ENCODE peak calls at places on chromosomes 7 and 10, in nine cellular contexts. C, H, B, R, P, Y, N, S and X are unnamed samples.

GRCh38 chr7:100891555-100891954 is 2.0 kb upstream of the UFSP1 start:
- DNase-seq in S (no peak), Y (no peak), R (no peak), P (no peak), C (no peak), N (no peak), H (no peak), B (no peak), X (no peak)

GRCh38 chr10:14598809-14599764 is 175.6 kb downstream of the FAM107B start:
- DNase-seq in H (no peak), B (no peak), N (no peak), P (no peak), S (no peak), R (no peak), C (no peak), Y (no peak), X (no peak)

GRCh38 chr10:72772031-72772430 is 80.1 kb downstream of the MCU start:
- DNase-seq in H (no peak), P (no peak), C (no peak), B (no peak), S (no peak), Y (no peak), R (no peak), N (no peak), X (no peak)

GRCh38 chr7:7639847-7640220 is 718 bp upstream of the UMAD1 start:
- DNase-seq in B (peak; percentile 3), P (no peak), Y (no peak), H (no peak), C (no peak), S (no peak), R (no peak), N (no peak), X (no peak)

GRCh38 chr7:28654111-28654510 is 241.8 kb downstream of the CREB5 start:
- DNase-seq in N (no peak), H (no peak), R (no peak), P (no peak), C (no peak), S (no peak), B (no peak), Y (no peak), X (no peak)

GRCh38 chr7:97064972-97065587 is 40.4 kb upstream of the DLX5 start:
- DNase-seq in H (peak; percentile 36), B (peak; percentile 39), N (no peak), S (peak; percentile 24), P (no peak), R (peak; percentile 48), C (no peak), Y (no peak), X (no peak)

GRCh38 chr7:92634924-92635519 is 44.8 kb upstream of the FAM133B start:
- DNase-seq in R (peak; percentile 88), B (peak; percentile 76), P (no peak), Y (no peak), S (no peak), N (no peak), C (no peak), H (no peak), X (no peak)

GRCh38 chr7:100604976-100605911 is 3.1 kb downstream of the PCOLCE start:
- DNase-seq in R (peak; percentile 22), H (peak; percentile 70), P (peak; percentile 69), B (no peak), C (peak; percentile 35), S (no peak), N (peak; percentile 86), Y (peak; percentile 71), X (no peak)

GRCh38 chr7:7861211-7861633 is 107.4 kb upstream of the GLCCI1 start:
- DNase-seq in N (no peak), H (no peak), C (no peak), S (peak; percentile 11), P (no peak), R (peak; percentile 83), B (peak; percentile 51), Y (no peak), X (no peak)

GRCh38 chr7:47591655-47592572 is 10.0 kb upstream of the TNS3 start:
- DNase-seq in B (no peak), P (no peak), S (no peak), H (no peak), R (no peak), C (no peak), N (no peak), Y (no peak), X (no peak)

GRCh38 chr10:100043796-100044195 is 34.0 kb upstream of the DNMBP start:
- DNase-seq in H (no peak), R (peak; percentile 65), N (no peak), Y (peak; percentile 53), S (no peak), P (peak; percentile 55), C (peak; percentile 55), B (peak; percentile 45), X (no peak)

GRCh38 chr7:157021071-157021891 is 10.8 kb upstream of the MNX1 start:
- DNase-seq in C (no peak), N (peak; percentile 48), S (no peak), H (no peak), P (no peak), R (no peak), B (no peak), Y (no peak), X (no peak)

GRCh38 chr7:132150711-132151110 is 425.6 kb downstream of the PLXNA4 start:
- DNase-seq in P (no peak), C (no peak), B (no peak), Y (no peak), S (no peak), H (no peak), R (no peak), N (no peak), X (no peak)

GRCh38 chr10:117277675-117278074 is 36.8 kb downstream of the SLC18A2 start:
- DNase-seq in N (no peak), B (no peak), P (no peak), C (no peak), S (no peak), H (no peak), Y (no peak), R (no peak), X (no peak)

GRCh38 chr7:32400676-32401075 is 89.5 kb downstream of the LSM5 start:
- DNase-seq in Y (no peak), B (no peak), S (no peak), N (no peak), P (no peak), C (no peak), R (no peak), H (no peak), X (no peak)

GRCh38 chr10:1736180-1736971 is 949 bp downstream of the ADARB2 start:
- DNase-seq in P (no peak), N (no peak), H (peak; percentile 27), S (no peak), R (no peak), Y (no peak), C (no peak), B (no peak), X (no peak)

GRCh38 chr10:93596539-93596938 is 4.5 kb downstream of the RBP4 start:
- DNase-seq in P (no peak), Y (no peak), B (no peak), S (no peak), H (no peak), N (no peak), R (no peak), C (no peak), X (no peak)
- TF ChIP-seq CTCF in P (no peak), Y (no peak), B (peak; percentile 17), S (no peak), H (no peak), N (no peak), R (peak; percentile 9), C (no peak), X (no peak)

GRCh38 chr7:30226593-30227268 is 57.7 kb upstream of the ZNRF2 start:
- DNase-seq in N (no peak), P (no peak), S (no peak), H (peak; percentile 33), C (no peak), B (no peak), R (no peak), Y (no peak), X (peak; percentile 32)
- TF ChIP-seq CTCF in N (peak; percentile 36), P (no peak), S (no peak), H (peak; percentile 38), C (no peak), B (peak; percentile 58), R (peak; percentile 21), Y (peak; percentile 10), X (peak; percentile 69)

GRCh38 chr10:132452216-132452650 is 55.2 kb downstream of the PWWP2B start:
- DNase-seq in R (no peak), Y (no peak), B (no peak), S (no peak), N (no peak), H (peak; percentile 25), P (peak; percentile 35), C (peak; percentile 16), X (no peak)

GRCh38 chr10:132454296-132455198 is 57.5 kb downstream of the PWWP2B start:
- DNase-seq in P (no peak), N (no peak), H (no peak), Y (no peak), S (no peak), R (no peak), C (no peak), B (no peak), X (no peak)

GRCh38 chr10:132451506-132452215 is 54.7 kb downstream of the PWWP2B start:
- DNase-seq in H (peak; percentile 19), Y (no peak), C (peak; percentile 21), N (no peak), S (no peak), B (no peak), R (no peak), P (peak; percentile 16), X (no peak)

GRCh38 chr10:132452651-132453469 is 55.9 kb downstream of the PWWP2B start:
- DNase-seq in B (peak; percentile 33), H (peak; percentile 93), R (peak; percentile 52), C (peak; percentile 82), N (peak; percentile 95), S (no peak), P (peak; percentile 88), Y (peak; percentile 90), X (peak; percentile 91)

DNA sequence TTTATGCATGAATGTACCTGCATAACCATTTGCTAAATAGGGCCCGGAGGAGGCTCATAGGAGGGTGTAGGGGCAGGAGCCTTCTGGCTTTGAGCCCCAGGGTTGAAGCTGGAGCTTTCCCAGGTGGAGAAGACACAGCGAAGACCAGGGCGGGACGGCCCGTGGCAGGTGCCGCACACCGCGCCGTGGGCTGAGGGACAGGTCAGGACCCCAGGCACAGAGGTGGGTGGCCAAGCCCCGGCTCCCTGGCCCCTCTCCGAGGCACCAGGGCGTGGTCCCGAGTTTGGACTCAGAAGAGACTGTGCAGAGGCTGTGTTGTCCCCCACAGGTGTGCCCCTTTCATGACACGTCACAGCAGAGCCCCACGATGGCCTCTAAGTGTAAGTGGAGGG is 56.5 kb downstream of the PWWP2B start:
- DNase-seq in S (no peak), B (no peak), C (no peak), P (no peak), N (no peak), Y (no peak), R (no peak), H (no peak), X (no peak)
- TF ChIP-seq CTCF in S (no peak), B (no peak), C (no peak), P (no peak), N (no peak), Y (no peak), R (no peak), H (no peak), X (peak; percentile 3)

DNA sequence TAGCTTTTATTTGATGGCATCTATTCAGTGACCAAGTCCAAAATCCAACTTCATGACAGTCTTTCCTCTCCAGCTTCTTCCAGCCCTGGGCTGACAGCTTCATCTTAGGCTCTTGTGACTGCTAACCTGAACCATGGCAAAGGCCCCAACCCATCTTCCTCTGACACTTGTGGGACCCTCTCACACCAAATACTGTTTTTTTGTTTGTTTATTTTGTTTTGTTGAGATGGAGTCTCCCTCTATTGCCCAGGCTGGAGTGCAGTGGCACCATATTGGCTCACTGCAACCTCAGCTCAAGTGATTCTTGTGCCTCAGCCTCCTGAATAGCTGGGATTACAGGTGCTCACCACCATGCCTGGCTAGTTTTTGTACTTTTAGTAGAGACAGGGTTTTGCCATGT is 265.2 kb downstream of the GATA3 start:
- DNase-seq in S (no peak), N (no peak), R (no peak), C (no peak), B (no peak), P (no peak), Y (no peak), H (no peak), X (no peak)
- TF ChIP-seq CTCF in S (no peak), N (no peak), R (no peak), C (no peak), B (no peak), P (no peak), Y (no peak), H (no peak), X (no peak)